ENCODE peak calls at places on chromosomes 6 and 20, in six cellular contexts. X is tibial nerve, H is BE2C, I is lower lobe of right lung, P is fibroblast of villous mesenchyme, D is GM13977. W is an unnamed sample.

GRCh38 chr20:14193443-14193842 is 144.0 kb downstream of the FLRT3 start:
- DNase-seq in I (no peak), P (no peak), H (no peak), D (no peak), X (no peak), W (no peak)

GRCh38 chr20:6566821-6567220 is 200.7 kb upstream of the BMP2 start:
- DNase-seq in D (no peak), I (no peak), H (no peak), X (no peak), P (peak), W (no peak)

GRCh38 chr6:11848852-11849731 is 70.5 kb upstream of the ADTRP start:
- DNase-seq in H (no peak), X (no peak), I (no peak), D (no peak), P (no peak), W (no peak)

GRCh38 chr20:10634190-10634589 is 39.6 kb downstream of the JAG1 start:
- DNase-seq in I (no peak), P (no peak), X (no peak), H (no peak), D (no peak), W (no peak)

GRCh38 chr20:9492067-9492466 is 22.3 kb upstream of the LAMP5 start:
- DNase-seq in I (no peak), H (no peak), P (no peak), D (no peak), X (no peak), W (no peak)

GRCh38 chr6:128807577-128807976 is 75.4 kb upstream of the LAMA2 start:
- DNase-seq in X (no peak), D (no peak), I (no peak), H (no peak), P (peak), W (no peak)

GRCh38 chr6:26327450-26328264 is 37.3 kb upstream of the BTN3A2 start:
- DNase-seq in I (no peak), X (no peak), P (peak), D (no peak), H (peak), W (no peak)

GRCh38 chr20:51622004-51622874 is 79.7 kb upstream of the NFATC2 start:
- DNase-seq in I (no peak), X (no peak), H (no peak), P (no peak), D (no peak), W (no peak)

GRCh38 chr20:62843656-62844055 is 18.0 kb downstream of the TCFL5 start:
- DNase-seq in H (no peak), P (peak), D (no peak), I (no peak), X (no peak), W (no peak)

GRCh38 chr20:3710703-3711417 is 1.5 kb downstream of the SIGLEC1 start:
- DNase-seq in I (peak), H (peak), D (peak), P (peak), X (peak), W (peak)

GRCh38 chr20:33431797-33432381 is 11.7 kb downstream of the SNTA1 start:
- DNase-seq in X (no peak), P (no peak), I (no peak), H (no peak), D (no peak), W (no peak)

GRCh38 chr6:65979120-65979519 is 272.1 kb upstream of the EYS start:
- DNase-seq in D (no peak), I (no peak), P (no peak), H (no peak), X (no peak), W (no peak)

GRCh38 chr6:7108196-7108963 is 619 bp downstream of the RREB1 start:
- DNase-seq in D (peak), I (peak), P (peak), X (peak), H (peak), W (peak)

GRCh38 chr6:24969343-24969860 is 33.6 kb upstream of the RIPOR2 start:
- DNase-seq in H (no peak), I (no peak), X (no peak), D (no peak), P (no peak), W (no peak)

GRCh38 chr20:34396408-34396807 is 33.3 kb downstream of the ITCH start:
- DNase-seq in H (no peak), I (no peak), P (no peak), X (no peak), D (no peak), W (no peak)

GRCh38 chr6:168600381-168600780 is 159.4 kb downstream of the SMOC2 start:
- DNase-seq in X (no peak), P (no peak), H (no peak), I (no peak), D (no peak), W (no peak)

GRCh38 chr20:60725311-60725906 is 526.7 kb upstream of the CDH4 start:
- DNase-seq in P (no peak), I (no peak), X (no peak), D (no peak), H (no peak), W (no peak)

GRCh38 chr6:1215023-1215422 is 96.9 kb upstream of the FOXQ1 start:
- DNase-seq in I (no peak), H (no peak), X (no peak), P (no peak), D (no peak), W (no peak)

GRCh38 chr6:15861486-15861885 is 198.7 kb upstream of the DTNBP1 start:
- DNase-seq in P (no peak), I (no peak), D (no peak), X (no peak), H (no peak), W (no peak)

GRCh38 chr6:31498748-31499147 is 803 bp downstream of the MICB start:
- DNase-seq in D (no peak), X (no peak), P (no peak), I (no peak), H (no peak), W (no peak)

GRCh38 chr6:7145269-7146078 is 37.7 kb downstream of the RREB1 start:
- DNase-seq in I (no peak), P (no peak), X (no peak), H (no peak), D (no peak), W (peak)

GRCh38 chr6:111485316-111485715 is 2.3 kb upstream of the REV3L start:
- DNase-seq in D (no peak), H (no peak), X (no peak), P (peak), I (no peak), W (no peak)

GRCh38 chr6:145953200-145953599 is 11.0 kb downstream of the SHPRH start:
- DNase-seq in P (no peak), X (no peak), H (no peak), I (no peak), D (no peak), W (no peak)

GRCh38 chr6:126040826-126041225 is 54.5 kb downstream of the TRMT11 start:
- DNase-seq in P (peak), X (no peak), I (no peak), H (no peak), D (no peak), W (no peak)

GRCh38 chr6:56279346-56280080 is 32.1 kb upstream of the COL21A1 start:
- DNase-seq in I (no peak), X (no peak), P (no peak), D (no peak), H (no peak), W (no peak)

GRCh38 chr20:24991897-24992419 is 593 bp downstream of the APMAP start:
- DNase-seq in I (peak), D (no peak), P (peak), X (no peak), H (peak), W (no peak)

GRCh38 chr20:3786126-3786484 is 435 bp downstream of the CENPB start:
- DNase-seq in D (peak), X (no peak), I (peak), H (peak), P (peak), W (peak)

GRCh38 chr20:19212524-19213502 is at the start of gene SLC24A3:
- DNase-seq in I (peak), D (peak), H (peak), P (peak), X (no peak), W (peak)

GRCh38 chr6:156687875-156688549 is 89.2 kb upstream of the ARID1B start:
- DNase-seq in P (peak), X (no peak), D (peak), I (peak), H (peak), W (no peak)

GRCh38 chr6:61887425-61887824 is 398.6 kb downstream of the KHDRBS2 start:
- DNase-seq in H (no peak), D (no peak), P (peak), I (no peak), X (no peak), W (no peak)

GRCh38 chr6:166419268-166419667 is 36.5 kb upstream of the MPC1 start:
- DNase-seq in X (no peak), H (no peak), P (peak), D (peak), I (no peak), W (no peak)

GRCh38 chr6:64732888-64733287 is 974.1 kb downstream of the EYS start:
- DNase-seq in I (no peak), P (peak), X (no peak), D (no peak), H (no peak), W (no peak)

GRCh38 chr6:131063028-131063763 is at the start of gene EPB41L2:
- DNase-seq in I (peak), X (peak), H (peak), D (peak), P (peak), W (peak)
- TF ChIP-seq CTCF in I (peak), X (peak), H (no peak), D (no peak), P (peak), W (no peak)

DNA sequence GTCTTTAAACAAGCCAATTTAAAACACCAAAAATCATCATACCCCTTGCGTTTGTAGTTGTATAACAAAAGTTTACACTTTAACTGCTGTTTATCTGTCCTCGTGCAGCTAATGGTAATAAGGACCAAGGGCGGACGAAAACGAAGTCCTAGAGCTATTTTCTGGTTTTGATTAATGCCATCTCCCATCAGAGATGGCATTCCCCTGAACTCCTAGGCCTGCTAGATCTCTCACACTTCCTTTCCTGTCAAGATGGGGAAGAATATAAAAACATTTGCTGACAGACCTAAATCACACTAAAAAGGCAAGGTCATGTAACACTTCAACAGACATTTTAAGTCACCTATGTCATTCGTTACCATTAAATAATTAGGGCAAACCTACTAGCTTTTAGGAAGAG is 9.5 kb downstream of the DEK start:
- DNase-seq in H (no peak), P (no peak), D (no peak), X (no peak), I (no peak), W (no peak)
- TF ChIP-seq CTCF in H (no peak), P (no peak), D (no peak), X (no peak), I (no peak), W (no peak)

DNA sequence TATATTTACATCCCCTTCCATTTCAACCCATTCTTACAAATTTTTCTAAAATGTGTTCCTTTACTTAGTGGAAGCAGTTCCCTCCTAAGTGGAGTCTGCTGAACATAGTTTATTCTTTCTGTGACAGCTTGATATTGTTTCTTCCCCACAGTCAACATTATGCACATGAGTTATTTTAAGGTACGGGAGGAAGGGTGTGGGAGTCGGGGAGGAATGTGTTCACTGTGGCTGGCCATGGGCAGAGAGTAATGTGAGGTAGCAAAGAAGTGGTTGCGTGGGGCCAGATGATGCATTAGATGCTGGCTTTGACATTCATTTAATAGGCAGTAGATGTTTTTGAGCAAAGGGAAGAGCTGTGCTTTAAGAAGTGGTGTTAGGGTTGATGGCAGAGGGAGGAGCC is 98.5 kb downstream of the ARMC2 start:
- DNase-seq in X (no peak), P (peak), I (no peak), D (no peak), H (no peak), W (no peak)
- TF ChIP-seq CTCF in X (no peak), P (no peak), I (no peak), D (no peak), H (no peak), W (no peak)

DNA sequence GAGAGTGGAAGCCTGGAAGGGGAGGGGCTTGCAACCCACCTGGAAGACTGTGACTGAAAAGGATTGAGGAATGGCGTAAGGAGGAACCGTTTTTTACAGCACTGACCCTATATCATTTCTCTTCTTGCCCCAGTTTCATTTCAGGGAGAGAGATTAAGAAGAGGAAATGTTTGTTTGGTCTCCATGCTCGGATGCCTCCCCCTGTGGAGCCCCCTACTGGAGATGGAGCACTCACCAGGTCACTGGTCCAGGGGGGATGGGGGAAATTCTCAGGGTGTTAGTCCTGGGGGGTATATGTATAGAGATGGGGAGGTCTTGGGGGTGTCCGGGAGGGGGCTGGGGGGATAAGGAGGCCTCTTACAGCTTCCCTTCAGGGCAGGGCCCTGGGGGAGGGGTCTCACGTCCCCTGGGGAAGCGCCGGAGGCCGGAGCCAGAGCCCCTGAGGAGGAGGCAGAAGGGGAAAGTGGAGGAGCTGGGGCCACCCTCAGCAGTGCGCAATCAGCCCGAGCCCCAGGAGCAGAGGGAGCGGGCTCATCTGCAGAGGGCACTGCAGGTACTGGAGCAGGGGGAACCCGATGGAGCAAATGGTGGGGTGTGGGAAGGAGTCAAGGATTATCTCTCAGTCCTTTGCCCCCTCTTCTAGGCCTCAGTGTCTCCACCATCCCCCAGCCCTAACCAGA is 3.2 kb downstream of the CUTA start:
- DNase-seq in X (no peak), P (no peak), D (no peak), I (no peak), H (peak), W (no peak)
- TF ChIP-seq CTCF in X (no peak), P (peak), D (peak), I (no peak), H (peak), W (no peak)

GRCh38 chr6:157688960-157689599 is 134.0 kb upstream of the SNX9 start:
- DNase-seq in P (peak), D (no peak), I (no peak), X (no peak), H (no peak), W (no peak)
- TF ChIP-seq CTCF in P (peak), D (no peak), I (no peak), X (no peak), H (peak), W (no peak)

DNA sequence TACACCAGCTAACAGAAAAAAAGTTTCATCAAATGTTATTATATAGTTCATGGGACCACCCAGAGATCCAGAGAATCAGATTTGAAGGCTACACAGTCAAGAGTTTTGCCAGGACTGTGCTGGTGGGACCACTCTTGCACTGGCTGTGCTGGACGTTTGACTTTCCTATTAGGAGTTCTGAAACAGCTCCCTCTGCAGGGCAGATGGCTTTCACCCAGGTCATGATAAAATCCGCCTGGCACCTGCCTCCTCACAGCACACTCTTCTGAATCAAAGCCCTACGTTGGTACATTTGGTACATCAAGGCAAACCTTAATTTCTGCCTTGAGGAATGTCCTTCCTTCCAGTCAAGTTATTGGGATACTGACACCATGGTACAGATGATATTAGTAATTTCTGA is 302.1 kb downstream of the ZNF217 start:
- DNase-seq in H (peak), D (no peak), I (no peak), X (no peak), P (no peak), W (no peak)
- TF ChIP-seq CTCF in H (peak), D (peak), I (no peak), X (no peak), P (peak), W (no peak)

GRCh38 chr20:56820984-56821383 is 191.9 kb downstream of the TFAP2C start:
- DNase-seq in I (no peak), H (no peak), X (no peak), D (no peak), P (no peak), W (no peak)

GRCh38 chr20:56815796-56816195 is 186.7 kb downstream of the TFAP2C start:
- DNase-seq in X (no peak), H (no peak), I (no peak), D (no peak), P (no peak), W (no peak)

GRCh38 chr20:56816349-56816748 is 187.2 kb downstream of the TFAP2C start:
- DNase-seq in P (peak), H (no peak), I (no peak), X (no peak), D (no peak), W (no peak)

DNA sequence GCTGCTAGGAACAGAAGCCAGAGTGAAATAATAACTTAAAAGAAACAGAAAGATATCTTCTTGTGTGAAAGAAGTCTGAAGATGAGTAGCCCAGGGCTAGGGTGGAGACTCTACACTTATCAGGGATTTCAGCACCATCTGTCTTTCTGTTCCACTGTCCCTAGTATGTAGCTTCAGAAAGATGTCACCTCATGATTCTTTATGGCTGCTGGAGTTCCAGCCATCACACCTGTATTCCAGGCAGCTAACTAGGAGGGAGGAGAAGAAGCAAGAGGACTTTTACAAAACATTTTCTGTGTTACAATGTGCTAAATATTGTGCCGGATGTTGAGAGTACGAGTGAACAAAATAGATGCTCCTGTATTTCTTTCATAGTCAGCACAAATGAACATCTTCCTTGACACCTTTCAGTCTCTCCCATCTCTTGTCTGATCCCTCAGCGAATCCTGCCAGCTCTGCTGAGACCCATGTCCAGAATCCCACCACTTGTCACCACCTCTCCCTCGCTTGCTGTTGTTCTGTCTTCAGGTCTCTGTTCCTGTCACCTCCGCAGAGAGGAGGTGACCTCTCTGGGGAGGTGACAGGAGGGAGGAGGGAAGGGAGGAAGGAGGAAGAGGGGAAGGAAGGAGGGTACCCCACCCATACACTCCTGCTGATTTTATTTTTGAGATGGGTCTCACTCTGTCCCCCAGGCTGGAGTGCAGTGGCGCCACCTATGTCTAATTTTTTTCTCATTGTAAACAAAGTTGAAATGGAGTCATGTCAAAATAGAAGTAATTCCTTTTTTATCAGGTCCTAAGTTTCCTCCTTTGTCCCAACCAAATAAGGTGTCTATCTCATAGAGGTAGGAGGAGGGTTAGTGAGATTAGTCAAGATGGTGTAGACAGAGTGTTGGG is 188.9 kb downstream of the TFAP2C start:
- DNase-seq in P (no peak), H (no peak), D (no peak), X (no peak), I (no peak), W (no peak)
- TF ChIP-seq CTCF in P (no peak), H (no peak), D (no peak), X (no peak), I (no peak), W (no peak)

GRCh38 chr6:5746392-5747140 is 260.2 kb downstream of the NRN1 start:
- DNase-seq in D (no peak), I (no peak), H (peak), P (no peak), X (no peak), W (no peak)
- TF ChIP-seq CTCF in D (peak), I (no peak), H (peak), P (peak), X (no peak), W (no peak)

GRCh38 chr6:100774681-100775080 is 106.4 kb downstream of the ASCC3 start:
- DNase-seq in X (no peak), I (no peak), D (no peak), P (no peak), H (no peak), W (no peak)

GRCh38 chr6:100780648-100781047 is 100.5 kb downstream of the ASCC3 start:
- DNase-seq in I (no peak), X (no peak), D (no peak), P (no peak), H (no peak), W (no peak)

DNA sequence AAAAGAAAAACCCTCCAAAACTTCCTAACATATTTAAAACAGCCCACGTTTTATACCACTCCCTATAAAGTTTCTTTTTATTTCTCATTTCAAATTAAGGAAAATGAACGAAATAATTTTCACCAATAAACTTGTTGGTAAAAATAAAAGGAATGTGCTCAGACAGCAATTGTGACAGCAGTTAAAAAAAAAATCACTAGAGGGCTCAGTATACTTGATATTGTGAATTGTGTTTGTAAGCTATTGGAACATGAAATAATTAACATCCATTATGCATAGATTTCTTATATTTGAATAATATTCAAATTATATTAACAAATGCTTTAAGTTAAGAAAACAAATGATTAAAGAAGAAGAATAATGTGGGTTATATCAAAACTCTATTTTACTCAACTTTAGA is 105.5 kb downstream of the ASCC3 start:
- DNase-seq in P (peak), D (no peak), H (no peak), I (no peak), X (no peak), W (no peak)
- TF ChIP-seq CTCF in P (peak), D (no peak), H (no peak), I (no peak), X (no peak), W (no peak)

W was measured in breast epithelium.